ENCODE peak calls at places on chromosomes 12 and 14, in seven cellular contexts. One of them, this sample, is unnamed.

GRCh38 chr12:10211101-10211974 is 1.3 kb upstream of the GABARAPL1 start:
- DNase-seq in uterus: no peak
- DNase-seq in pancreas: no peak
- DNase-seq in left ventricle myocardium inferior: no peak
- DNase-seq in GM23338: peak; percentile 8
- DNase-seq in lower lobe of right lung: peak; percentile 52
- DNase-seq in thoracic aorta: no peak
- DNase-seq in this sample: no peak

GRCh38 chr12:27573972-27574371 is 50.0 kb downstream of the PPFIBP1 start:
- DNase-seq in left ventricle myocardium inferior: no peak
- DNase-seq in lower lobe of right lung: no peak
- DNase-seq in uterus: no peak
- DNase-seq in pancreas: no peak
- DNase-seq in thoracic aorta: no peak
- DNase-seq in GM23338: no peak
- DNase-seq in this sample: no peak

GRCh38 chr12:52454411-52455201 is 2.7 kb upstream of the KRT6B start:
- DNase-seq in lower lobe of right lung: no peak
- DNase-seq in uterus: no peak
- DNase-seq in left ventricle myocardium inferior: no peak
- DNase-seq in GM23338: peak; percentile 41
- DNase-seq in pancreas: no peak
- DNase-seq in thoracic aorta: no peak
- DNase-seq in this sample: no peak

GRCh38 chr14:65173973-65174693 is 71.8 kb upstream of the MAX start:
- DNase-seq in pancreas: no peak
- DNase-seq in uterus: peak; percentile 24
- DNase-seq in lower lobe of right lung: no peak
- DNase-seq in GM23338: peak; percentile 72
- DNase-seq in thoracic aorta: no peak
- DNase-seq in left ventricle myocardium inferior: no peak
- DNase-seq in this sample: no peak

GRCh38 chr12:92186038-92186470 is 40.4 kb upstream of the BTG1 start:
- DNase-seq in GM23338: no peak
- DNase-seq in pancreas: no peak
- DNase-seq in uterus: no peak
- DNase-seq in lower lobe of right lung: no peak
- DNase-seq in left ventricle myocardium inferior: no peak
- DNase-seq in thoracic aorta: no peak
- DNase-seq in this sample: no peak

GRCh38 chr12:6915789-6916285 is 1.5 kb downstream of the ENO2 start:
- DNase-seq in uterus: no peak
- DNase-seq in left ventricle myocardium inferior: no peak
- DNase-seq in lower lobe of right lung: no peak
- DNase-seq in pancreas: peak; percentile 23
- DNase-seq in GM23338: no peak
- DNase-seq in thoracic aorta: no peak
- DNase-seq in this sample: no peak

GRCh38 chr12:16189849-16190248 is 87.6 kb downstream of the SLC15A5 start:
- DNase-seq in lower lobe of right lung: no peak
- DNase-seq in uterus: no peak
- DNase-seq in pancreas: no peak
- DNase-seq in GM23338: peak; percentile 79
- DNase-seq in left ventricle myocardium inferior: no peak
- DNase-seq in thoracic aorta: no peak
- DNase-seq in this sample: no peak

GRCh38 chr12:117853600-117853999 is 115.2 kb downstream of the KSR2 start:
- DNase-seq in thoracic aorta: no peak
- DNase-seq in left ventricle myocardium inferior: no peak
- DNase-seq in pancreas: no peak
- DNase-seq in lower lobe of right lung: no peak
- DNase-seq in uterus: no peak
- DNase-seq in GM23338: no peak
- DNase-seq in this sample: no peak

GRCh38 chr14:61461808-61462275 is 140.5 kb downstream of the PRKCH start:
- DNase-seq in left ventricle myocardium inferior: no peak
- DNase-seq in uterus: no peak
- DNase-seq in GM23338: peak; percentile 80
- DNase-seq in pancreas: no peak
- DNase-seq in thoracic aorta: no peak
- DNase-seq in lower lobe of right lung: no peak
- DNase-seq in this sample: peak; percentile 33

GRCh38 chr12:56628671-56629458 is 1.3 kb downstream of the BAZ2A start:
- DNase-seq in uterus: peak; percentile 47
- DNase-seq in GM23338: peak; percentile 66
- DNase-seq in left ventricle myocardium inferior: peak; percentile 65
- DNase-seq in pancreas: peak; percentile 59
- DNase-seq in lower lobe of right lung: peak; percentile 76
- DNase-seq in thoracic aorta: no peak
- DNase-seq in this sample: peak; percentile 81

GRCh38 chr12:3493225-3494049 is 2.4 kb downstream of the PRMT8 start:
- DNase-seq in GM23338: peak; percentile 49
- DNase-seq in left ventricle myocardium inferior: peak; percentile 47
- DNase-seq in lower lobe of right lung: no peak
- DNase-seq in uterus: no peak
- DNase-seq in thoracic aorta: no peak
- DNase-seq in pancreas: no peak
- DNase-seq in this sample: no peak

GRCh38 chr12:52125499-52125900 is 46.0 kb downstream of the SMIM41 start:
- DNase-seq in lower lobe of right lung: no peak
- DNase-seq in left ventricle myocardium inferior: no peak
- DNase-seq in uterus: no peak
- DNase-seq in thoracic aorta: no peak
- DNase-seq in pancreas: no peak
- DNase-seq in GM23338: peak; percentile 85
- DNase-seq in this sample: no peak

GRCh38 chr14:69876848-69877306 is 2.3 kb upstream of the SMOC1 start:
- DNase-seq in uterus: no peak
- DNase-seq in GM23338: no peak
- DNase-seq in thoracic aorta: no peak
- DNase-seq in lower lobe of right lung: no peak
- DNase-seq in pancreas: peak; percentile 33
- DNase-seq in left ventricle myocardium inferior: no peak
- DNase-seq in this sample: peak; percentile 70

GRCh38 chr12:19624401-19624930 is 185.2 kb downstream of the AEBP2 start:
- DNase-seq in thoracic aorta: no peak
- DNase-seq in uterus: no peak
- DNase-seq in pancreas: no peak
- DNase-seq in GM23338: no peak
- DNase-seq in left ventricle myocardium inferior: no peak
- DNase-seq in lower lobe of right lung: no peak
- DNase-seq in this sample: no peak

GRCh38 chr12:99153283-99153682 is 494.3 kb upstream of the GARIN6 start:
- DNase-seq in thoracic aorta: no peak
- DNase-seq in lower lobe of right lung: no peak
- DNase-seq in left ventricle myocardium inferior: no peak
- DNase-seq in uterus: no peak
- DNase-seq in pancreas: no peak
- DNase-seq in GM23338: no peak
- DNase-seq in this sample: no peak

GRCh38 chr12:17215754-17216153 is 609.8 kb upstream of the LMO3 start:
- DNase-seq in GM23338: peak; percentile 51
- DNase-seq in uterus: no peak
- DNase-seq in pancreas: no peak
- DNase-seq in thoracic aorta: no peak
- DNase-seq in lower lobe of right lung: no peak
- DNase-seq in left ventricle myocardium inferior: no peak
- DNase-seq in this sample: no peak

GRCh38 chr12:17214910-17215309 is 608.9 kb upstream of the LMO3 start:
- DNase-seq in uterus: no peak
- DNase-seq in lower lobe of right lung: no peak
- DNase-seq in GM23338: no peak
- DNase-seq in pancreas: no peak
- DNase-seq in left ventricle myocardium inferior: no peak
- DNase-seq in thoracic aorta: no peak
- DNase-seq in this sample: no peak

DNA sequence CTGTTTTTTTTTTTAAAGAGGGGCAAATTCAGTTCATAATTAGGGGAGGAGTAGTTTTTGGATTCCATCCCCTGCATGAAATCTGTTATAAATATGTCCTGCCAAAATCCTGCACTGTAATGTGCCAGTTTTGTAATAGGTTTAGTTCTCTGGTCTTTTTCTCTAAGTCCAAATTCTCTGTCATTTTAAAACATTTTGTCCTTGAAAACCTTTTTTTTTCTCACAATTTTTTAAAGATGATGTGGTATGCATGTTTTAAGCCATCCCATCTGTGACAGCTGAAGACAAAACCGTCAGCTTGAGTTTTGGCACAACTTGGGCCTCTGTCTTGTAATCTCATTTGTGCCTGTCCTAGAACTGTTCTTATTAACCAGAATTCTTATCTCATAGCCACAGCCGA is 610.2 kb upstream of the LMO3 start:
- DNase-seq in left ventricle myocardium inferior: no peak
- DNase-seq in thoracic aorta: no peak
- DNase-seq in uterus: no peak
- DNase-seq in GM23338: no peak
- DNase-seq in lower lobe of right lung: no peak
- DNase-seq in pancreas: no peak
- DNase-seq in this sample: no peak
- H3K27ac ChIP-seq in left ventricle myocardium inferior: no peak overlapping the region
- H3K27ac ChIP-seq in thoracic aorta: no peak overlapping the region
- H3K27ac ChIP-seq in uterus: no peak overlapping the region
- H3K27ac ChIP-seq in GM23338: no peak overlapping the region
- H3K27ac ChIP-seq in lower lobe of right lung: no peak overlapping the region
- H3K27ac ChIP-seq in pancreas: no peak overlapping the region
- H3K27ac ChIP-seq in this sample: no peak overlapping the region

DNA sequence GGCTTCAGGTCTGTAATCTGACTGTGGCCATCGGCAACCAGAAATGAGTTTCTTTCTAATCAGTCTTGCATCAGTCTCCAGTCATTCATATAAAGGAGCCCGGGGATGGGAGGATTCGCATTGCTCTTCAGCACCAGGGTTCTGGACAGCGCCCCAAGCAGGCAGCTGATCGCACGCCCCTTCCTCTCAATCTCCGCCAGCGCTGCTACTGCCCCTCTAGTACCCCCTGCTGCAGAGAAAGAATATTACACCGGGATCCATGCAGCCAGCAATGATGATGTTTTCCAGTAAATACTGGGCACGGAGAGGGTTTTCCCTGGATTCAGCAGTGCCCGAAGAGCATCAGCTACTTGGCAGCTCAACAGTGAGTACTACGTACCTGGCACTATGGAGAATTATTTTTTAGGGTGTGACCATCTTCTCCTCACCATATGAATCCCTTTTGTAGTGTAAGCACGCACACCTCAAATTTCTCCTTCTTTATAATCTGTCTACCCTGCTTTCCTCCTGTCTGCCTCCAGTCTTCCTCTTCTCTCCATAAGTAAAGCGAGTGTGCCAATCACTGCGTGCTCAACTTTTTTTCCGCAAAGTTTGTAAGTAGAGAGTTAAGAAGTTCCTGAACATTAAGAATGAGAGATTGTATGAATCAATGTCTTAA is at the start of gene TPH2:
- DNase-seq in thoracic aorta: no peak
- DNase-seq in uterus: no peak
- DNase-seq in GM23338: peak; percentile 96
- DNase-seq in lower lobe of right lung: peak; percentile 56
- DNase-seq in left ventricle myocardium inferior: peak; percentile 20
- DNase-seq in pancreas: peak; percentile 62
- DNase-seq in this sample: peak; percentile 48
- TF ChIP-seq CTCF in thoracic aorta: no peak
- TF ChIP-seq CTCF in uterus: no peak
- TF ChIP-seq CTCF in GM23338: peak; percentile 88
- TF ChIP-seq CTCF in lower lobe of right lung: peak; percentile 44
- TF ChIP-seq CTCF in left ventricle myocardium inferior: peak; percentile 52
- TF ChIP-seq CTCF in pancreas: peak; percentile 8
- TF ChIP-seq CTCF in this sample: peak; percentile 50

GRCh38 chr12:105705235-105705634 is 374.7 kb downstream of the C12orf75 start:
- DNase-seq in GM23338: peak; percentile 2
- DNase-seq in thoracic aorta: no peak
- DNase-seq in left ventricle myocardium inferior: no peak
- DNase-seq in pancreas: no peak
- DNase-seq in uterus: no peak
- DNase-seq in lower lobe of right lung: no peak
- DNase-seq in this sample: no peak
- H3K27ac ChIP-seq in GM23338: no peak overlapping the region
- H3K27ac ChIP-seq in thoracic aorta: peak overlapping the region; percentile 83
- H3K27ac ChIP-seq in left ventricle myocardium inferior: peak overlapping the region; percentile 56
- H3K27ac ChIP-seq in pancreas: no peak overlapping the region
- H3K27ac ChIP-seq in uterus: peak overlapping the region; percentile 39
- H3K27ac ChIP-seq in lower lobe of right lung: no peak overlapping the region
- H3K27ac ChIP-seq in this sample: no peak overlapping the region

DNA sequence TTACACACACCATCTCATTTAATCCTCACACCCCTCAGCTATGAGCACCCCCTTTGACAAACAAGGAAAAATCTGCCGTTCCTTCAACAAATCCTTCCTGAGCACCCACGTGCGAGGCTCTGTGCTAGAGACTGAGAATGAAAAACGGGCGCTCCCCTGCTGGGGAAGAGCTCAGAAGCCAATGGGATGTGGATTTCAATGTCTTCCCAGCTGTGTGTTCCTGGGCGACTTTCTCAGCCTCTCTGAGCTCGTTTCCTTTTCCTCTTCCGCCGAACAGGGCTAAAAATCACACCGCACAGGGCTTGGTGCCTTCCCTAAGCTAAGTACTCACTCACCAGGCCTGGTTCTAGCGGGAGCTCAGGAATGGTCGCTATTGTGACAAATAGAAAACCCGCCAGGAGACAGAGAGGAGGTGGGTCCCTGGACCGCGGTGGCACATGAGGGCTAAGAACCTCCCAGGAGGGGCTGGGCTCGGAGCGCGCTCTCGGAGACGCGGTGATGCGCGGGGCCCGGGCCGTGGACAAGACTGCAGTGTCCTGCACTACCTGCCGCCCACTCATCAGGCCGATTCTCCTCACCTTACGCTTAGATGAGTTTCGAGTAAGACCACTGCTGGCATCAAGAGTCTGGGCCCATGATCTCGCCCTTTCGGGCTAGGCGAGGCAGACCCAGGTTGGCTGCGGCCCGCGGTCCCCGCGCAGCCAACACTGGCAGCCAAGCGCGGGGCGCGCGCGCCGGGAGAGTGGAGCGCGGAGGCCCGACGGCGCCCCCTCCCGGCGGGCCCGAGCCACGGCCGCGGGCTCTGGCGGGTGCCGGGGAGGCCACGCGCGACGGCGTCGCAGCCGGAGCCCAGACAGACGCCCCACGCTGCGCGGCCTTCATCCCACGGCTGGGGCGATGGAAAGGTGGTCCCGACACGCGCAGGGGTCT is 17.0 kb downstream of the ZDHHC22 start:
- DNase-seq in uterus: peak; percentile 46
- DNase-seq in lower lobe of right lung: peak; percentile 68
- DNase-seq in GM23338: peak; percentile 62
- DNase-seq in left ventricle myocardium inferior: peak; percentile 46
- DNase-seq in pancreas: peak; percentile 64
- DNase-seq in thoracic aorta: no peak
- DNase-seq in this sample: no peak
- TF ChIP-seq CTCF in uterus: peak; percentile 62
- TF ChIP-seq CTCF in lower lobe of right lung: peak; percentile 52
- TF ChIP-seq CTCF in GM23338: peak; percentile 56
- TF ChIP-seq CTCF in left ventricle myocardium inferior: peak; percentile 80
- TF ChIP-seq CTCF in pancreas: peak; percentile 16
- TF ChIP-seq CTCF in thoracic aorta: peak; percentile 32
- TF ChIP-seq CTCF in this sample: peak; percentile 87

DNA sequence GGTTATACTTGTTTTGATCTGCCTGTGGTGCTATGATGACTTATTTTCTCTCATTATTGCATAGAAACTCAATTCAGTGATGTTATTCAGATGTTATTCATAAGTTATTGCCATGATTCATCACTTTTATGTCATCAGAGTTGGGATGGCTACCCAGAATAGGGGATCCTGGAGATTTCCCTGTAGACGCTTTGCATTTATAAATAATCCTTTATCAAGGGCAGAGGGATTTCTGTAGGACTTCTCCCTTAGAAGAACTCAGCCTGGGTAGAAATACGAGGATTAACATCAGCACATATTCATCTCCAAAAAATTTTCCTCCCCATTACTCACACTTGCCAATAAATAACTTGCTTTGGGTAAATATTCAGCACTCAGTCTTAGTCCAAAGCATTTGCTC is 4.9 kb downstream of the GPRC5A start:
- DNase-seq in left ventricle myocardium inferior: no peak
- DNase-seq in GM23338: no peak
- DNase-seq in thoracic aorta: no peak
- DNase-seq in pancreas: no peak
- DNase-seq in lower lobe of right lung: no peak
- DNase-seq in uterus: no peak
- DNase-seq in this sample: no peak
- H3K27ac ChIP-seq in left ventricle myocardium inferior: no peak overlapping the region
- H3K27ac ChIP-seq in GM23338: no peak overlapping the region
- H3K27ac ChIP-seq in thoracic aorta: peak overlapping the region; percentile 94
- H3K27ac ChIP-seq in pancreas: no peak overlapping the region
- H3K27ac ChIP-seq in lower lobe of right lung: peak overlapping the region; percentile 15
- H3K27ac ChIP-seq in uterus: peak overlapping the region; percentile 91
- H3K27ac ChIP-seq in this sample: no peak overlapping the region